ENCODE peak calls at places on chromosomes 5 and 9, in four cellular contexts. D is A549, T is aorta, V is suprapubic skin. K is an unnamed sample. For H3K4me1, the result is how much of the 10 kb centered on the place peaks cover.

GRCh38 chr9:132631280-132631679 is 38.5 kb downstream of the DDX31 start:
- DNase-seq in V (no peak), T (no peak), D (no peak), K (no peak)

GRCh38 chr9:121172726-121173487 is 28.8 kb downstream of the RAB14 start:
- DNase-seq in T (no peak), D (no peak), V (no peak), K (no peak)

GRCh38 chr5:103218164-103218563 is 40.4 kb upstream of the MACIR start:
- DNase-seq in T (no peak), D (no peak), V (no peak), K (no peak)

GRCh38 chr5:9198399-9198798 is 347.5 kb downstream of the SEMA5A start:
- DNase-seq in V (no peak), T (no peak), D (no peak), K (no peak)

GRCh38 chr5:173228107-173228506 is 6.9 kb downstream of the NKX2-5 start:
- DNase-seq in V (no peak), T (peak), D (no peak), K (no peak)

GRCh38 chr9:18776836-18777820 is 255.9 kb downstream of the SAXO1 start:
- DNase-seq in T (peak), V (no peak), D (no peak), K (no peak)

GRCh38 chr5:14707811-14708210 is 43.3 kb downstream of the OTULIN start:
- DNase-seq in T (no peak), V (no peak), D (no peak), K (no peak)

GRCh38 chr5:163094492-163095180 is 342.8 kb upstream of the CCNG1 start:
- DNase-seq in V (no peak), D (no peak), T (no peak), K (no peak)

GRCh38 chr5:103117471-103117991 is 2.4 kb downstream of the GIN1 start:
- DNase-seq in T (no peak), D (no peak), V (no peak), K (no peak)

GRCh38 chr5:130939059-130939458 is 226.0 kb downstream of the HINT1 start:
- DNase-seq in V (no peak), T (no peak), D (no peak), K (no peak)

GRCh38 chr9:138096192-138096845 is 218.7 kb downstream of the CACNA1B start:
- DNase-seq in D (no peak), T (peak), V (no peak), K (no peak)

GRCh38 chr9:130343445-130343918 is 77.9 kb downstream of the HMCN2 start:
- DNase-seq in V (no peak), T (no peak), D (no peak), K (peak)

GRCh38 chr9:78677326-78677725 is 380.4 kb downstream of the PSAT1 start:
- DNase-seq in D (no peak), V (no peak), T (no peak), K (no peak)

GRCh38 chr5:172798422-172799215 is 27.6 kb upstream of the DUSP1 start:
- DNase-seq in V (no peak), D (peak), T (no peak), K (no peak)

GRCh38 chr9:26954050-26954508 is 2.1 kb upstream of the IFT74 start:
- DNase-seq in V (no peak), D (no peak), T (no peak), K (no peak)

GRCh38 chr9:98647236-98647635 is 61.5 kb downstream of the GABBR2 start:
- DNase-seq in V (no peak), T (no peak), D (no peak), K (no peak)

GRCh38 chr9:80093695-80094094 is 521.9 kb downstream of the TLE4 start:
- DNase-seq in V (no peak), T (no peak), D (no peak), K (no peak)

GRCh38 chr5:73433982-73434342 is 14.6 kb downstream of the FOXD1 start:
- DNase-seq in V (no peak), T (no peak), D (no peak), K (no peak)

GRCh38 chr9:19208653-19209052 is 21.8 kb upstream of the DENND4C start:
- DNase-seq in V (no peak), D (no peak), T (no peak), K (no peak)

GRCh38 chr5:23704176-23704855 is 196.9 kb downstream of the PRDM9 start:
- DNase-seq in D (no peak), V (no peak), T (no peak), K (peak)

GRCh38 chr5:138289296-138289695 is 14.9 kb upstream of the GFRA3 start:
- DNase-seq in V (no peak), T (no peak), D (no peak), K (no peak)

GRCh38 chr9:82593436-82593835 is 469.5 kb downstream of the RASEF start:
- DNase-seq in T (no peak), D (no peak), V (no peak), K (peak)

GRCh38 chr5:159883522-159883950 is 32.7 kb upstream of the ADRA1B start:
- DNase-seq in V (no peak), D (no peak), T (no peak), K (no peak)

GRCh38 chr9:101437806-101438232 is 2.2 kb upstream of the ALDOB start:
- DNase-seq in V (no peak), D (no peak), T (no peak), K (no peak)

GRCh38 chr9:106921989-106922388 is 59.0 kb downstream of the ZNF462 start:
- DNase-seq in V (no peak), T (no peak), D (no peak), K (no peak)

GRCh38 chr5:88250010-88250409 is 18.6 kb downstream of the TMEM161B start:
- DNase-seq in T (no peak), V (no peak), D (no peak), K (no peak)

GRCh38 chr9:132381966-132382541 is 24.6 kb downstream of the TTF1 start:
- DNase-seq in D (no peak), V (no peak), T (peak), K (no peak)

GRCh38 chr5:167754501-167754941 is 536.9 kb upstream of the WWC1 start:
- DNase-seq in D (no peak), T (no peak), V (no peak), K (peak)

GRCh38 chr9:92432972-92433548 is 8.8 kb upstream of the OMD start:
- DNase-seq in D (no peak), V (no peak), T (no peak), K (no peak)

GRCh38 chr5:4204616-4205151 is 609.1 kb downstream of the IRX1 start:
- DNase-seq in T (no peak), D (no peak), V (no peak), K (no peak)

GRCh38 chr9:131095666-131096489 is 453 bp upstream of the AIF1L start:
- DNase-seq in V (no peak), D (peak), T (no peak), K (peak)

GRCh38 chr9:82404484-82405280 is 416.1 kb downstream of the SPATA31D1 start:
- DNase-seq in V (no peak), D (no peak), T (no peak), K (peak)

GRCh38 chr9:107732781-107733529 is 243.4 kb upstream of the KLF4 start:
- DNase-seq in D (no peak), T (no peak), V (peak), K (no peak)

GRCh38 chr5:1522601-1523479 is 920 bp downstream of the LPCAT1 start:
- DNase-seq in V (peak), T (peak), D (no peak), K (peak)

GRCh38 chr9:110077926-110078325 is 130.0 kb downstream of the C9orf152 start:
- DNase-seq in T (no peak), D (no peak), V (no peak), K (no peak)

GRCh38 chr9:1606253-1606652 is 408.9 kb upstream of the SMARCA2 start:
- DNase-seq in D (no peak), T (no peak), V (no peak), K (no peak)

GRCh38 chr9:136058152-136058483 is 37.0 kb downstream of the NACC2 start:
- DNase-seq in V (no peak), D (no peak), T (peak), K (no peak)

GRCh38 chr9:93112116-93112863 is 16.3 kb downstream of the CARD19 start:
- DNase-seq in T (peak), V (peak), D (no peak), K (no peak)

GRCh38 chr5:1268666-1269065 is 26.2 kb downstream of the TERT start:
- DNase-seq in T (no peak), D (no peak), V (no peak), K (no peak)

GRCh38 chr9:88784960-88785359 is 206.3 kb upstream of the S1PR3 start:
- DNase-seq in T (no peak), V (no peak), D (no peak), K (no peak)
- H3K4me1 ChIP-seq in T (under half), V (under half), D (under half), K (under half)

GRCh38 chr9:77589046-77589795 is 58.9 kb downstream of the GNA14 start:
- DNase-seq in V (no peak), T (no peak), D (peak), K (no peak)

GRCh38 chr9:77588319-77588937 is 59.7 kb downstream of the GNA14 start:
- DNase-seq in D (peak), T (no peak), V (no peak), K (peak)

GRCh38 chr9:77587036-77587435 is 61.1 kb downstream of the GNA14 start:
- DNase-seq in V (no peak), T (no peak), D (no peak), K (no peak)

GRCh38 chr9:77586591-77586990 is 61.5 kb downstream of the GNA14 start:
- DNase-seq in D (no peak), V (no peak), T (no peak), K (no peak)

DNA sequence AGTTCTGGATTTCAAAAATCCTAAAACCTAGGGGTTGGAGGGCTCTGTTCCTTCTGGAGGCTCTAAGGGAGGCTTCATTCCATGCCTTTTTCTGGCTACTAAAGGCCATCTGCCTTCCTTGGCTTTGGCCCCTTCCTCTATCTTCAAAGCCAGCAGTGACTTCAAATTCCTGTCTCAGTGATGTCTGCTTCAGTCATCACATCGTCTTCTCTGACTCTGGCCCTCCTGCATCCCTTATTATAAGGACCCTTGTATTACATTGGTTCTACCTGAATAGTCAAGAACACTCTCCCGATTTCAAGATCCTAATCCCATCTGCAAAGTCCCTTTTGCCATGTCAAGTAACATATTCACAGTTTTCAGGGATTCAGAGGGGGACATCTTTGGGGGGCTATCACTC is 60.3 kb downstream of the GNA14 start:
- DNase-seq in T (no peak), V (no peak), D (no peak), K (no peak)
- H3K4me3 ChIP-seq in T (no peak), V (no peak), D (no peak), K (no peak)

GRCh38 chr5:176647870-176648466 is 684 bp downstream of the TSPAN17 start:
- DNase-seq in D (no peak), V (peak), T (peak), K (peak)
- H3K4me1 ChIP-seq in D (under half), V (under half), T (under half), K (under half)

GRCh38 chr5:55600536-55601208 is 65.9 kb upstream of the PLPP1 start:
- DNase-seq in T (no peak), D (no peak), V (no peak), K (no peak)
- H3K4me3 ChIP-seq in T (no peak), D (peak), V (peak), K (no peak)

GRCh38 chr5:81754621-81755020 is 3.7 kb upstream of the SSBP2 start:
- DNase-seq in V (no peak), T (no peak), D (no peak), K (no peak)
- H3K4me1 ChIP-seq in V (half or more), T (under half), D (under half), K (half or more)

GRCh38 chr5:43236633-43237355 is 44.8 kb downstream of the NIM1K start:
- DNase-seq in V (no peak), T (no peak), D (no peak), K (no peak)
- H3K4me3 ChIP-seq in V (no peak), T (no peak), D (no peak), K (no peak)

GRCh38 chr5:132211787-132212186 is 15.9 kb downstream of the P4HA2 start:
- DNase-seq in V (no peak), D (no peak), T (no peak), K (peak)
- H3K4me1 ChIP-seq in V (under half), D (under half), T (under half), K (under half)

GRCh38 chr9:111726949-111727348 is 65.5 kb downstream of the GNG10 start:
- DNase-seq in T (no peak), D (no peak), V (no peak), K (no peak)

GRCh38 chr9:111728143-111728542 is 66.6 kb downstream of the SHOC1 start:
- DNase-seq in V (no peak), T (no peak), D (no peak), K (no peak)

GRCh38 chr9:111730937-111731567 is 63.7 kb downstream of the SHOC1 start:
- DNase-seq in V (no peak), T (no peak), D (no peak), K (no peak)

GRCh38 chr9:111731916-111732315 is 62.8 kb downstream of the SHOC1 start:
- DNase-seq in T (no peak), V (no peak), D (no peak), K (no peak)

DNA sequence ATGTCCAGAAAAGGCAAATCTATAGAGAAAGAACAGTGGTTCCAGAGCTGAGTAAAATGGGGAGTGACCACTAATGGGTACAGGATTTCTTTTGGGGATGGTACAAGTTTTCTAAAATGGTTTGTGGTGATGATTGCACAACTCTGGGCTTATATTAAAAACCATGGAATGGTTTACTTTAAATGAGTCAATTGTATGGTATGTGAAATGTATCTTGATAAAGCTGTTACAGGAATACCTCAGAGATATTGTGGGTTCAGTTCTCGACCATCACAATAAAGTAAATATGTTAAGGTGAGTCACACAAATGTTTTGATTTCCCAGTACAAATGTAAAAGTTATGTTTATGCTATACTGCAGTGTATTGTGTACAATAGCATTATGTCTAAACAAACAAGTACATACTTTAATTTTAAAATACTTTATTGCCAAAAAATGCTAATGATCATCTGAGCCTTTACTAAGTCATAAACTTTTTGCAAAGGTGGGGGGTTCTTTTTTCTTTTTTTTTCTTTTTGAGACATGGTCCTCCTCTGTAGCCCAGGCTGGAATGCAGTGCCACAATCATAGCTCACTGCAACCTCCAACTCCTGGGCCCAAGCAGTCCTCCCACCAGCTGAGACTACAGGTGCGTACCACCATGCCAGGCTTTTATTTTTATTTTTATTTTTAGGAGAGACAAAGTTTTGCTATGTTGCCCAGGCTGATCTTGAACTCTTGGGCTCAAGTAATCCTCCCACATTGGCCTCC is 65.9 kb downstream of the SHOC1 start:
- DNase-seq in T (no peak), V (no peak), D (peak), K (peak)
- H3K4me3 ChIP-seq in T (no peak), V (no peak), D (no peak), K (no peak)

GRCh38 chr5:139636207-139636792 is 11.8 kb upstream of the CXXC5 start:
- DNase-seq in T (no peak), V (no peak), D (no peak), K (no peak)
- H3K4me1 ChIP-seq in T (under half), V (under half), D (half or more), K (under half)

DNA sequence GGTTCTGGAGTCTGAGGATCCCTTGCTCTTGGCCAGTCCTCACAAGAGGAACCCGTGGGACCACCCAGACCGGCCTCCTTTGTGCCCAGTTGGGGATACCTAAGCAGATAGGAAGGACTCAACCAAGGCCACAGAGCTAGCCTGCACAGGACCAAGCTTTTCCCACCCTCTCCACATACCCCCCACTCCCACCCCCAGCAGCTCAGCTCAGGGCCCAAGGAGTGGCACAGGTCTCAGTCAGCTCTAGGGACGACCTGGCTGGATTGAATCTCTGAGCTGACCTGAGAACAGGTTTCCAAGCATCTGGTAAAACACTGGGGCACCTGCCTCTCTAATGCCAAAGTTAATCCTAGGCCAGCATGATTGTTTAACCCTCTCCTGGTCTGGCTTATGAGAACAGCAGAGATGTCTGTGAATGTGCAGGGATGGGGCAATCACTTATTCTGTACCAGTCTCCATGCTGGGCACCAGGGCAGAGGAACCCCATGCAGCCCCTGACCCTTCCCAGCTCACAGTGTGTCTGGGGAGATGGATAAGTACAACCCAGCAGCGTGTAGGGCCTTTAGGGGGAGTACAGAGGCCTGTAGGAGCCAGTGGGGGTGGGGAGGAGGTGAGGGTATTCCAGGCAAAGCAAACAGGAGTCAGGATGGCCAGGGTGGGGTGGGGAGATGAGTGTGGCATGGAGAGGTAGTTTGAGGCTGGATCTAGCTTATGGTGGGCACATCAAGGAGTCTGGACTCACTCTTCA is 605 bp upstream of the KIF12 start:
- DNase-seq in T (no peak), V (peak), D (no peak), K (no peak)
- H3K4me3 ChIP-seq in T (no peak), V (no peak), D (no peak), K (no peak)

K was measured in A673.